ENCODE peak calls at places on chromosomes 13 and 19, in eight cellular contexts. V is C1 segment of cervical spinal cord; U is stimulated activated CD4-positive, alpha-beta T cell treated with anti-CD3 and anti-CD28 coated beads, Interleukin-1b, Interleukin-23, amount 100 ng/mL, for 24 hours; T is Caki2; B is KG1; W is NCI-H2081; A is gastrocnemius medialis; I is neural crest cell. M is an unnamed sample.

GRCh38 chr13:75766636-75767035 is 130.5 kb downstream of the LMO7 start:
- DNase-seq in V (no peak), U (no peak), T (no peak), B (no peak), W (no peak), A (no peak), I (no peak), M (no peak)

GRCh38 chr19:46975918-46976782 is 43.5 kb upstream of the NPAS1 start:
- DNase-seq in V (peak; percentile 84), U (no peak), T (peak; percentile 95), B (no peak), W (peak; percentile 7), A (peak; percentile 97), I (no peak), M (peak; percentile 86)

GRCh38 chr13:94168784-94169512 is 310.5 kb downstream of the DCT start:
- DNase-seq in V (no peak), U (no peak), T (no peak), B (no peak), W (no peak), A (no peak), I (no peak), M (no peak)

GRCh38 chr13:43878897-43879322 is 630 bp downstream of the CCDC122 start:
- DNase-seq in V (peak; percentile 79), U (no peak), T (peak; percentile 42), B (no peak), W (no peak), A (peak; percentile 48), I (peak; percentile 38), M (no peak)

GRCh38 chr19:4352701-4353121 is 9.3 kb downstream of the MPND start:
- DNase-seq in V (peak; percentile 26), U (peak; percentile 39), T (no peak), B (no peak), W (peak; percentile 18), A (no peak), I (peak; percentile 72), M (no peak)

GRCh38 chr13:25468330-25469178 is 96.8 kb downstream of the ATP8A2 start:
- DNase-seq in V (peak; percentile 2), U (peak; percentile 7), T (peak; percentile 31), B (no peak), W (peak; percentile 44), A (no peak), I (peak; percentile 47), M (peak; percentile 86)

GRCh38 chr19:35031072-35031881 is 1.0 kb downstream of the SCN1B start:
- DNase-seq in V (no peak), U (no peak), T (no peak), B (no peak), W (no peak), A (peak; percentile 71), I (no peak), M (peak; percentile 88)

GRCh38 chr13:35789335-35790166 is 313.1 kb upstream of the MAB21L1 start:
- DNase-seq in V (no peak), U (no peak), T (peak; percentile 11), B (peak; percentile 2), W (no peak), A (no peak), I (no peak), M (no peak)

GRCh38 chr13:45105895-45106294 is 14.4 kb upstream of the GTF2F2 start:
- DNase-seq in V (no peak), U (no peak), T (no peak), B (no peak), W (no peak), A (no peak), I (no peak), M (no peak)

GRCh38 chr19:14138576-14139265 is 2.3 kb upstream of the ASF1B start:
- DNase-seq in V (peak; percentile 14), U (no peak), T (peak; percentile 22), B (no peak), W (no peak), A (no peak), I (no peak), M (peak; percentile 72)

GRCh38 chr13:43959291-43959690 is 79.6 kb downstream of the LACC1 start:
- DNase-seq in V (no peak), U (no peak), T (no peak), B (no peak), W (no peak), A (no peak), I (no peak), M (no peak)

GRCh38 chr19:8698433-8699063 is at the start of gene ACTL9:
- DNase-seq in V (no peak), U (no peak), T (no peak), B (no peak), W (no peak), A (no peak), I (no peak), M (no peak)

GRCh38 chr19:49408816-49409440 is 14.3 kb downstream of the PTH2 start:
- DNase-seq in V (no peak), U (no peak), T (peak; percentile 63), B (no peak), W (no peak), A (no peak), I (no peak), M (no peak)

GRCh38 chr13:79307866-79308298 is 98.2 kb downstream of the RBM26 start:
- DNase-seq in V (no peak), U (no peak), T (no peak), B (no peak), W (no peak), A (no peak), I (no peak), M (no peak)

GRCh38 chr19:33778089-33778791 is 18.4 kb upstream of the KCTD15 start:
- DNase-seq in V (peak; percentile 88), U (peak; percentile 72), T (peak; percentile 69), B (peak; percentile 25), W (peak; percentile 38), A (peak; percentile 50), I (peak; percentile 95), M (peak; percentile 82)

GRCh38 chr19:4449022-4449825 is 8.4 kb downstream of the UBXN6 start:
- DNase-seq in V (peak; percentile 76), U (no peak), T (no peak), B (no peak), W (no peak), A (peak; percentile 89), I (no peak), M (no peak)

GRCh38 chr13:24071423-24072075 is 89.0 kb upstream of the SPATA13 start:
- DNase-seq in V (no peak), U (no peak), T (no peak), B (no peak), W (no peak), A (no peak), I (no peak), M (no peak)

GRCh38 chr13:81929988-81930387 is 1589.1 kb upstream of the SPRY2 start:
- DNase-seq in V (no peak), U (no peak), T (peak; percentile 6), B (no peak), W (peak; percentile 38), A (no peak), I (no peak), M (no peak)

GRCh38 chr13:41049480-41049879 is 11.8 kb upstream of the WBP4 start:
- DNase-seq in V (no peak), U (no peak), T (no peak), B (no peak), W (no peak), A (no peak), I (no peak), M (no peak)

GRCh38 chr13:36530050-36530789 is 97.9 kb downstream of the CCNA1 start:
- DNase-seq in V (no peak), U (no peak), T (no peak), B (no peak), W (no peak), A (no peak), I (no peak), M (no peak)

GRCh38 chr13:94339116-94339687 is 140.3 kb downstream of the DCT start:
- DNase-seq in V (no peak), U (no peak), T (no peak), B (no peak), W (no peak), A (no peak), I (no peak), M (no peak)

GRCh38 chr13:93108111-93108581 is 118.5 kb upstream of the GPC6 start:
- DNase-seq in V (no peak), U (no peak), T (no peak), B (no peak), W (no peak), A (no peak), I (no peak), M (no peak)

GRCh38 chr13:42561752-42562467 is 12.0 kb upstream of the TNFSF11 start:
- DNase-seq in V (no peak), U (no peak), T (no peak), B (no peak), W (no peak), A (no peak), I (no peak), M (no peak)

M was measured in upper lobe of left lung.